ENCODE peak calls at places on chromosomes 6 and 20, in eight cellular contexts. B is ovary, Y is IMR-90, K is B cell, T is AG04449, O is breast epithelium, D is fibroblast of lung, G is GM06990. F is an unnamed sample.

GRCh38 chr6:3278691-3279090 is 19.9 kb downstream of the PSMG4 start:
- DNase-seq in B (no peak), G (no peak), Y (no peak), O (no peak), D (no peak), T (no peak), K (no peak), F (no peak)

GRCh38 chr6:136250686-136251008 is 536 bp upstream of the MTFR2 start:
- DNase-seq in B (no peak), O (no peak), G (no peak), T (no peak), K (no peak), D (no peak), Y (no peak), F (no peak)

GRCh38 chr20:18802012-18802634 is 11.5 kb upstream of the SCP2D1 start:
- DNase-seq in D (no peak), Y (no peak), G (peak), B (no peak), T (no peak), K (no peak), O (no peak), F (peak)

GRCh38 chr6:52725530-52726192 is 37.6 kb downstream of the GSTA2 start:
- DNase-seq in T (no peak), B (no peak), K (no peak), Y (peak), G (no peak), O (no peak), D (no peak), F (no peak)

GRCh38 chr6:71197267-71197666 is 91.3 kb upstream of the OGFRL1 start:
- DNase-seq in G (no peak), T (no peak), K (no peak), D (peak), O (no peak), Y (peak), B (no peak), F (no peak)

GRCh38 chr6:8400663-8401062 is 34.7 kb downstream of the SLC35B3 start:
- DNase-seq in Y (no peak), T (no peak), B (no peak), O (no peak), K (no peak), D (no peak), G (no peak), F (no peak)

GRCh38 chr20:17627101-17627950 is 54.7 kb downstream of the RRBP1 start:
- DNase-seq in K (no peak), O (no peak), B (peak), D (no peak), Y (no peak), G (no peak), T (no peak), F (no peak)

GRCh38 chr6:2551705-2552104 is 199.0 kb downstream of the MYLK4 start:
- DNase-seq in O (no peak), Y (no peak), B (no peak), T (no peak), K (no peak), D (no peak), G (no peak), F (no peak)

GRCh38 chr20:12916699-12917098 is 92.1 kb upstream of the SPTLC3 start:
- DNase-seq in T (no peak), D (no peak), G (no peak), B (no peak), Y (no peak), O (no peak), K (no peak), F (no peak)

GRCh38 chr6:170165085-170165484 is 125.8 kb downstream of the DLL1 start:
- DNase-seq in T (no peak), G (no peak), B (peak), O (peak), D (no peak), Y (no peak), K (no peak), F (no peak)

GRCh38 chr6:66396549-66396948 is 689.5 kb upstream of the EYS start:
- DNase-seq in Y (no peak), G (no peak), K (no peak), D (no peak), B (no peak), O (no peak), T (no peak), F (no peak)

GRCh38 chr20:39897781-39898466 is 791.1 kb downstream of the MAFB start:
- DNase-seq in Y (no peak), K (no peak), T (peak), D (peak), B (no peak), G (no peak), O (no peak), F (no peak)

GRCh38 chr6:12356431-12356830 is 66.3 kb downstream of the EDN1 start:
- DNase-seq in K (no peak), T (no peak), O (no peak), G (no peak), Y (no peak), B (no peak), D (no peak), F (no peak)

GRCh38 chr6:75098709-75099108 is 107.1 kb downstream of the COL12A1 start:
- DNase-seq in G (no peak), K (no peak), D (peak), B (peak), T (peak), Y (peak), O (no peak), F (no peak)

GRCh38 chr6:4948781-4949450 is 54.9 kb downstream of the RPP40 start:
- DNase-seq in O (no peak), B (no peak), K (no peak), T (no peak), Y (no peak), D (no peak), G (no peak), F (no peak)

GRCh38 chr20:5504061-5504739 is 187.4 kb upstream of the PROKR2 start:
- DNase-seq in B (peak), G (no peak), Y (no peak), T (no peak), K (no peak), D (peak), O (peak), F (peak)

GRCh38 chr20:549720-550496 is 6.3 kb upstream of the CSNK2A1 start:
- DNase-seq in Y (no peak), K (no peak), D (no peak), T (no peak), G (no peak), O (no peak), B (no peak), F (no peak)

GRCh38 chr20:61924858-61925554 is 140.7 kb downstream of the TAF4 start:
- DNase-seq in O (no peak), T (no peak), G (no peak), D (no peak), Y (no peak), K (no peak), B (no peak), F (no peak)

GRCh38 chr6:106084973-106085686 is 1.0 kb upstream of the PRDM1 start:
- DNase-seq in B (no peak), K (no peak), D (peak), Y (peak), T (no peak), G (no peak), O (no peak), F (no peak)

GRCh38 chr6:106087548-106088325 is 1.6 kb downstream of the PRDM1 start:
- DNase-seq in G (no peak), Y (peak), D (peak), O (no peak), B (no peak), K (no peak), T (no peak), F (no peak)

GRCh38 chr6:106085687-106085983 is 501 bp upstream of the PRDM1 start:
- DNase-seq in K (no peak), T (no peak), O (no peak), G (no peak), Y (no peak), B (no peak), D (peak), F (no peak)

GRCh38 chr6:106084106-106084963 is 1.8 kb upstream of the PRDM1 start:
- DNase-seq in T (no peak), Y (peak), B (peak), O (no peak), D (peak), G (peak), K (peak), F (peak)

GRCh38 chr6:106085984-106086832 is at the start of gene PRDM1:
- DNase-seq in G (peak), T (no peak), D (peak), O (peak), K (peak), B (peak), Y (peak), F (peak)
- TF ChIP-seq CTCF in G (peak), T (no peak), D (no peak), O (peak), K (peak), B (no peak), Y (peak), F (peak)

GRCh38 chr6:99152345-99152643 is 197.2 kb downstream of the FAXC start:
- DNase-seq in O (no peak), T (no peak), Y (no peak), B (no peak), G (no peak), D (no peak), K (no peak), F (no peak)
- TF ChIP-seq CTCF in O (no peak), T (no peak), Y (no peak), B (no peak), G (no peak), D (no peak), K (peak), F (no peak)

GRCh38 chr6:85166106-85166505 is 283.8 kb upstream of the NT5E start:
- DNase-seq in Y (no peak), B (no peak), K (no peak), O (no peak), T (no peak), G (no peak), D (no peak), F (no peak)
- TF ChIP-seq CTCF in Y (no peak), B (no peak), K (no peak), O (no peak), T (no peak), G (no peak), D (no peak), F (no peak)

DNA sequence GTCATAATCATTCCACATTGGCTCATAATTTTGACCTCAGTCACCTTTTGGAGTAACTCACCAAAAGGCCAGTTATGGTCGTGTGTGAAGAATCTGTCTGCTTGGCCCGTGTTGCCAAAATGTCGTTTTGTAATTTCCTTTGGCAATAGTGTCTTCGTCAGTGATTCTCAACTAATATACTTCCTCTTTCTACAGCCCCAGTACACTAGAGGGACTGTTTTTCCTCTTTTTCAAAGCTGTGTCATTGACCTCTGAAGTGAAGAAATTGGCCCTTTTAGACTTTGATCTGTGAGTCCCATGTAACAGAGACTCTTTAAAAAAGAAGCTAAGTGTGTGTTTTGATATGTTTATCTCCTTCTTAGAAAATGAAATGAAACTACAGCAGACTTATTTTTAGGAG is 5.2 kb downstream of the FOXO3 start:
- DNase-seq in O (no peak), D (peak), T (no peak), G (peak), K (peak), Y (peak), B (no peak), F (no peak)
- TF ChIP-seq CTCF in O (no peak), D (peak), T (no peak), G (peak), K (no peak), Y (peak), B (peak), F (no peak)

GRCh38 chr20:19815553-19815991 is 57.5 kb downstream of the RIN2 start:
- DNase-seq in T (peak), G (peak), K (peak), Y (peak), D (peak), B (no peak), O (no peak), F (no peak)
- TF ChIP-seq CTCF in T (no peak), G (no peak), K (no peak), Y (no peak), D (no peak), B (no peak), O (no peak), F (no peak)

DNA sequence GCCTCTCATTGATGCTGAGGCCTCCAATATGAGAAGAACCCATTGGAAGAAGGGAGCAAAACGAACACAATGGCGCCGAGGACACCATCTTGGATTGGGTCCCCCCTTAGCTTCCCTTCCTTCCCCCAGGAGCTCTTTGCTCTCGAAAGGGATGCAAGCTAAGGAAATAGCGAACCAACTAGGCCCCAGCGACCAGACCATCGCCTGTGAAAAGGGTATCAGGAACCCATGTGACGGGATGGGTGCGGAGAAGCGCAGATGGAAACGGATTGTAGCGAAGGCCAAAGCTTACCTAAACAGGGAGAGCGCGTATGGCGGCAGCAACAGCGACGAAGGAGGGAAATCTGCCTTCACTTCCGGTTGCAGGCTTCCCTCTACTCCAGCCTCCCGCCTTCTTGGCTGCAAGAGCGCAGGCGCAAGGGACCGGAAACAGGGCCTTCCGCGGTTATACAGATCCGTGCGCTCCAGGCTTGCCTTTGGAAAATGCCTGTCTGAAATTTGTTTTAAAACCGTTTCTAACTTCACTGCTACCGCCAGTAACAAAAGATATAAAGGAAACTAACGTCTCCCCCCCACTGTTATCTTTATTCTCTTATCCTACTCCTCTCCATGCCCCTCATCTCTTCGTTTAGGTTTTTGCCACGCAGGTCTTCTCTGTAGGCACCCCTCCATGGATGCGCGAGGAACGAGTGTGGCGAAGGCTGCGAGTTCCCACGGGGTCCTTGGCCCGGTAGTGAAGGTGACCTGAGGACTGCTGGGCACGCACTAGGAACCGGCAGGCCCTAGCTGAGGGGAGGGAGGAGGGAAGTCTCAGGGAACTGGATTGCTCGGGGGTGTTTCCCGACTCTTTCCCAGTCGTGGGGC is at the start of gene DDX39B:
- DNase-seq in G (peak), T (peak), B (peak), O (peak), K (peak), Y (peak), D (peak), F (peak)
- TF ChIP-seq CTCF in G (no peak), T (no peak), B (peak), O (no peak), K (no peak), Y (no peak), D (no peak), F (no peak)

F was measured in GM10248.